ENCODE peak calls at places on chromosomes 2 and 18, in four cellular contexts. F is GM12878, S is H1, L is HepG2. T is an unnamed sample.

GRCh38 chr2:162294949-162295348 is 23.5 kb downstream of the IFIH1 start:
- DNase-seq in F (no peak), S (no peak), L (no peak), T (no peak)

GRCh38 chr18:35605686-35606417 is 24.3 kb downstream of the GALNT1 start:
- DNase-seq in F (no peak), S (no peak), L (no peak), T (no peak)

GRCh38 chr2:75053484-75054112 is 95.2 kb downstream of the POLE4 start:
- DNase-seq in F (peak), S (peak), L (peak), T (peak)

GRCh38 chr2:72150157-72150960 is 2.7 kb upstream of the CYP26B1 start:
- DNase-seq in F (peak), S (peak), L (peak), T (peak)

GRCh38 chr18:8794133-8794986 is 89.0 kb downstream of the MTCL1 start:
- DNase-seq in F (no peak), S (no peak), L (peak), T (peak)

GRCh38 chr2:173467751-173468150 is 113.1 kb downstream of the CDCA7 start:
- DNase-seq in F (no peak), S (no peak), L (no peak), T (no peak)

GRCh38 chr2:235803028-235803427 is 309.2 kb downstream of the AGAP1 start:
- DNase-seq in F (no peak), S (no peak), L (no peak), T (no peak)

GRCh38 chr18:37429768-37430167 is 135.8 kb downstream of the CELF4 start:
- DNase-seq in F (no peak), S (no peak), L (no peak), T (no peak)

GRCh38 chr2:54966165-54966819 is 84.0 kb downstream of the RTN4 start:
- DNase-seq in F (no peak), S (no peak), L (no peak), T (no peak)

GRCh38 chr2:74317696-74318095 is 25.5 kb downstream of the SLC4A5 start:
- DNase-seq in F (no peak), S (peak), L (no peak), T (no peak)

GRCh38 chr2:143121079-143121478 is 8.1 kb upstream of the ARHGAP15 start:
- DNase-seq in F (no peak), S (no peak), L (no peak), T (no peak)

GRCh38 chr2:166518634-166519390 is 24.8 kb upstream of the SCN7A start:
- DNase-seq in F (no peak), S (no peak), L (no peak), T (no peak)

GRCh38 chr2:1494257-1494656 is 81.0 kb downstream of the TPO start:
- DNase-seq in F (no peak), S (no peak), L (no peak), T (no peak)

GRCh38 chr18:23627325-23627724 is 35.4 kb downstream of the ANKRD29 start:
- DNase-seq in F (no peak), S (no peak), L (peak), T (no peak)

GRCh38 chr2:240648155-240648649 is 22.9 kb downstream of the GPR35 start:
- DNase-seq in F (no peak), S (no peak), L (no peak), T (no peak)

GRCh38 chr18:75167759-75168211 is 41.2 kb downstream of the PTGR3 start:
- DNase-seq in F (no peak), S (no peak), L (no peak), T (no peak)

DNA sequence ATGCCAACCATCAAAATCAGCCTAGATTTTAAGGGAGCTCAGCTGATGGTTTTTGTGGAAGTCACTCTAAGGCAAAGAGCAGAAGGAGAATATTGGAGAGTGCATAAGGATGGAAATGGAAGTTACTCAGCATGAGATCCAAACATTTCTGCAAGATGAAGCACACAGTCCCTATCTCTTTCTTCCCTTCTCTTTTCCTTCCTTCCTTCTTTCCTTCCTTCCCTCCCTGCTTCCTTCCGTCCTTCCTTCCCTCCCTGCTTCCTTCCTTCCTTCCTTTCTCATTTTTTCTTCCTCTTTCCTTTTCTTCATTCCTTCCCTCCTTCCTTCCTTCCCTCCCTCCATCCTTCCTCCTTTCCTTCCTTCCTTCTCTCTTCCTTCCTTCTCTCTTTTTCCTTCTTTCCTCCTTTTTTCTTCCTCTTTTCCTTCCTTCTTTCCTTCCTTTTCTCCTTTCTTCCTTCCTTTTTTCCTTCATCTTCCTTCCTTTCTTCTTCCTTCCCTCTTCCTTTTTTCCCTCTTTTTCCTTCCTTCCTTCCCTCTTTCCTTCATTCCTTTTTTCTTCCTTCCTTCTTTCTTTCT is 727.9 kb upstream of the CDH2 start:
- DNase-seq in F (no peak), S (no peak), L (no peak), T (no peak)
- TF ChIP-seq TCF12 in F (no peak), S (no peak), L (no peak), T (no peak)

GRCh38 chr18:21900594-21901352 is 160.2 kb downstream of the MIB1 start:
- DNase-seq in F (no peak), S (no peak), L (peak), T (no peak)

GRCh38 chr18:21896732-21897336 is 156.2 kb downstream of the MIB1 start:
- DNase-seq in F (no peak), S (no peak), L (no peak), T (no peak)

GRCh38 chr18:21901423-21901822 is 160.8 kb downstream of the MIB1 start:
- DNase-seq in F (no peak), S (no peak), L (no peak), T (no peak)

GRCh38 chr18:21894619-21895367 is 154.2 kb downstream of the MIB1 start:
- DNase-seq in F (no peak), S (no peak), L (no peak), T (no peak)

GRCh38 chr18:21897811-21898210 is 157.2 kb downstream of the MIB1 start:
- DNase-seq in F (no peak), S (peak), L (peak), T (peak)
- TF ChIP-seq TCF12 in F (no peak), S (no peak), L (no peak), T (no peak)

DNA sequence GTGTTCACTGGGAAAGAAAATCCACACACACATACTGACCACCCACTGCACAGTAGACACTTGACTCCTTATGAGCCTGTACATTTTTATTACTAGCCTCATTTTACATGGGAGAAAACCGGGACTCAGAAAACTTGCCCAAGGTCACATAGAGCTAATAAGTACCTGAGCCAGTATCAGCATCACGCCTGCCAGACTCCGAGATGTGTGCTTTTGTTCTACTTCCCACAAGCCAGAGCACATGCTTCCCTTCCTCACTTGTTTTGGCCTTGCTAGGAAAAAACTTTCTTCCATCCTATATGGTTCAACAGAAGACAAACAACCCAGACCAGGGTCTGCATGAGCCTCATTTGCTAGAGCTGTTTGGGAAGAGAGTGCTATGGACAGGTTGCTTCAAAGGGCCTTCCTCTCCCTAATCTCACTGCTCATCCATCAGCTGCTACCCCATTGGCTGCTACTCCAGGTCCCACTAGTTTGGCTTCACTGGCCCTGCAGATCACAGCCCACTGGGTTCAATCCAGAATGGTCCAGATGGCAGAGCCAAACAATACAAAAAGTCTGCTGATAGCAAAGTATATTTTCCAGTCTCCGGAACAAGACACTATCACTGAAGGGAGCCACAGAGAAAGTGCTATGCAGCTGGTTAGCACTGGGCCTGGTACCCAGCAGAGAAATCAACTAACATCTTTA is 63.9 kb downstream of the STK39 start:
- DNase-seq in F (no peak), S (no peak), L (no peak), T (no peak)
- TF ChIP-seq TCF12 in F (no peak), S (no peak), L (no peak), T (no peak)

DNA sequence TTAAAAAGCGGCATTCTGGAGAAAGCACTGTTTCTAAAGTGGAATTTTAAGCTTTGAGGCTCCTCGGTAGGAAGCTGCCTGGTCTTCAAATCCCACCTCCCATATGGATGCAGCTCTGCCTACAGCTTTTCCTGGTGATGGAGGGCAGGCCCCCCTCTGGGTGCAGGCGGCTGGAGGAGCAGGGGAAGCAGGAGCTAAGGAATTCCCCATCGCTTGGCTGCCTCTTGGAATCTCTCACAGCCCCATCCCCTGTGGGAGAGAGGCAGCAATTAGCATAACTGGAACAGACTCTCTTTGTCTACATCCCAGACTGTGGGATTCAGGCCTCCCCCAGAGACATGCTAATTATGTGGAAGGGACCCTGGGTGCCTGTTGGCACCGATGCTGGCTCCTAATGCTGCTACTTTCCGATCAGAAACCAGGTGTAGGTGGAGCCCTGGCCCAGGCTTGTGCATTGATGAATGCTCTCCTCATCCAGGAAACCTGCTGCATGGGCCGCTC is 51.3 kb downstream of the LIPG start:
- DNase-seq in F (no peak), S (peak), L (no peak), T (no peak)
- TF ChIP-seq TCF12 in F (no peak), S (no peak), L (no peak), T (no peak)

GRCh38 chr2:28327596-28327962 is 65.1 kb upstream of the FOSL2 start:
- DNase-seq in F (no peak), S (no peak), L (no peak), T (peak)

GRCh38 chr2:28325567-28326468 is 66.8 kb upstream of the FOSL2 start:
- DNase-seq in F (peak), S (no peak), L (no peak), T (peak)

GRCh38 chr2:28326469-28326805 is 66.2 kb upstream of the FOSL2 start:
- DNase-seq in F (no peak), S (no peak), L (no peak), T (no peak)

GRCh38 chr2:28327963-28328922 is 64.4 kb upstream of the FOSL2 start:
- DNase-seq in F (no peak), S (no peak), L (no peak), T (peak)

DNA sequence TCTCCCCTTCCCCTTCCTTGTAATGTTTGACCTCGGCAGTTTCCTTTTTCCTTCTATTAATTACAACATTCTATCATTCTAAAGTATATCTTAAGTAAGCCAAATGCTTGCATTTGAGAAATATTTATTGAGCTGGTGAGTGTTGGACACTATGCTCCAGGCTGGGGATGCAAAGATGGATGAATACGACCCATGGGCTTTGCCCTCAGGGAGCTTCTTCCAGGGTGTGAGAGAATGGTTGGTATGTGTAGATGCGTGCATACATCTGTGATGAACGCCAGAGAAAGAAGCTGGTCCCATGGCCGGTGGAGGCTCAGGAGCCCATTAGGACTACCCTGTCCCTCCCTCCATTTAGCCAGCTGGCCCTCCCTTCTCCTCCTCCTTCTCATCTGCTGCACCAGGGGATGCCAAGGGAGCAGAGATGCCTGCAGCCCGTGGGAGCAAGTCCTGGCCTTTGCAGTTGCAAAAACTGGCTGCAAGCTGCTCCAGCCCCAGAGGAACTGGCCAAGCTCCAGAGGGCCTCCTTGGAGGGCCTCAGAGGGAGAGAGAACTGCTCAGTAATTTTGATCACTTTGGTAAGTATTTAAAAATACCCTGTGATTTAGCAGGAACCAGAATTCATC is 65.7 kb upstream of the FOSL2 start:
- DNase-seq in F (no peak), S (no peak), L (no peak), T (no peak)
- TF ChIP-seq TCF12 in F (no peak), S (no peak), L (no peak), T (no peak)

GRCh38 chr2:53945538-53945937 is 25.3 kb downstream of the PSME4 start:
- DNase-seq in F (no peak), S (no peak), L (no peak), T (no peak)
- TF ChIP-seq TCF12 in F (no peak), S (no peak), L (no peak), T (no peak)

GRCh38 chr2:48315847-48316194 is 214.1 kb upstream of the STON1 start:
- DNase-seq in F (no peak), S (peak), L (peak), T (peak)
- TF ChIP-seq TCF12 in F (no peak), S (no peak), L (no peak), T (no peak)

GRCh38 chr2:236843604-236844003 is 242.1 kb upstream of the COPS8 start:
- DNase-seq in F (no peak), S (no peak), L (no peak), T (no peak)

GRCh38 chr2:236843061-236843460 is 242.6 kb upstream of the COPS8 start:
- DNase-seq in F (no peak), S (no peak), L (no peak), T (no peak)

GRCh38 chr2:236840215-236840614 is 245.5 kb upstream of the COPS8 start:
- DNase-seq in F (no peak), S (no peak), L (no peak), T (no peak)

GRCh38 chr2:236840857-236841256 is 244.8 kb upstream of the COPS8 start:
- DNase-seq in F (no peak), S (no peak), L (no peak), T (no peak)

DNA sequence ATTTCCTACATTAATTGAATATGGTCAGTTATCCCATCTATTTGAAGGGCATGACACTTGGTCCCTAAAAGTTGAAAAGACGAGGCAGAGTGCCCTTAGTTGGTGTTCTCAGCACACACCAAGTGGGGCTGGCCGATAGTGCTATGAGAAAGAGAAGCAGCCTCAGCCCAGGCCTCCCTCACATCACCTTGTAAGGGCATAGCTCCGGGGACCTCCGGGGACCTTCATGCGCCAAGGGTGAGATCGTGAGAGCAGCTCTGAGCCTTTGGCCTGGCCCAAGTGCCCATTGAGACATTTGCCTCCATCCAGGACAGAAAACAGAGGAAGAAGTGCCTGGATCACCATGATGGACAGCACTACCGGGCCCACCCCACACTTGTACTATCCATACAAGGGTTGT is 244.3 kb upstream of the COPS8 start:
- DNase-seq in F (no peak), S (no peak), L (no peak), T (no peak)
- TF ChIP-seq TCF12 in F (no peak), S (no peak), L (no peak), T (no peak)